ENCODE peak calls at places on chromosomes 11 and 22, in eight cellular contexts. Q is sigmoid colon; F is heart right ventricle; O is astrocyte; Z is neural progenitor cell; U is H1; D is body of pancreas; I is CD4-positive, CD25-positive, alpha-beta regulatory T cell. P is an unnamed sample. For H3K9me3 and H3K27me3, the result is how much of the 10 kb centered on the place peaks cover.

GRCh38 chr11:94400075-94400838 is 962 bp downstream of the GPR83 start:
- DNase-seq in Q (no peak), F (no peak), O (no peak), Z (no peak), U (no peak), D (no peak), I (no peak), P (no peak)

GRCh38 chr22:38699143-38699542 is 1.6 kb downstream of the JOSD1 start:
- DNase-seq in Q (peak), F (no peak), O (no peak), Z (no peak), U (no peak), D (no peak), I (no peak), P (no peak)

GRCh38 chr22:36417281-36417686 is 29.5 kb upstream of the MYH9 start:
- DNase-seq in Q (no peak), F (no peak), O (peak), Z (no peak), U (no peak), D (peak), I (no peak), P (no peak)

GRCh38 chr11:125123947-125124633 is 12.7 kb upstream of the TMEM218 start:
- DNase-seq in Q (no peak), F (peak), O (peak), Z (peak), U (no peak), D (peak), I (no peak), P (peak)

GRCh38 chr11:113410414-113411135 is 23.0 kb downstream of the ANKK1 start:
- DNase-seq in Q (no peak), F (no peak), O (no peak), Z (no peak), U (no peak), D (no peak), I (no peak), P (no peak)

GRCh38 chr11:76794371-76795284 is 11.5 kb downstream of the TSKU start:
- DNase-seq in Q (peak), F (no peak), O (no peak), Z (no peak), U (no peak), D (no peak), I (no peak), P (no peak)

GRCh38 chr11:63608353-63609345 is 5.6 kb downstream of the PLAAT3 start:
- DNase-seq in Q (peak), F (no peak), O (peak), Z (no peak), U (no peak), D (no peak), I (no peak), P (no peak)

GRCh38 chr11:94134651-94135512 is 6.2 kb downstream of the PANX1 start:
- DNase-seq in Q (peak), F (peak), O (peak), Z (no peak), U (no peak), D (peak), I (no peak), P (no peak)

GRCh38 chr11:115548878-115549528 is 44.8 kb upstream of the CADM1 start:
- DNase-seq in Q (no peak), F (no peak), O (no peak), Z (peak), U (peak), D (peak), I (no peak), P (no peak)

GRCh38 chr11:931385-931784 is 5.7 kb downstream of the AP2A2 start:
- DNase-seq in Q (no peak), F (no peak), O (no peak), Z (no peak), U (no peak), D (no peak), I (no peak), P (no peak)

GRCh38 chr11:10324474-10324873 is 19.6 kb downstream of the ADM start:
- DNase-seq in Q (no peak), F (no peak), O (no peak), Z (no peak), U (no peak), D (no peak), I (no peak), P (no peak)

GRCh38 chr11:5689551-5689983 is at the start of gene TRIM22:
- DNase-seq in Q (no peak), F (peak), O (peak), Z (peak), U (peak), D (peak), I (peak), P (no peak)

GRCh38 chr11:8081591-8082021 is 595 bp downstream of the TUB start:
- DNase-seq in Q (no peak), F (no peak), O (no peak), Z (peak), U (no peak), D (no peak), I (no peak), P (no peak)

GRCh38 chr11:14974021-14974698 is 2.0 kb upstream of the CALCA start:
- DNase-seq in Q (no peak), F (no peak), O (no peak), Z (peak), U (no peak), D (no peak), I (no peak), P (no peak)

GRCh38 chr11:86818466-86819282 is 18.3 kb downstream of the PRSS23 start:
- DNase-seq in Q (no peak), F (peak), O (peak), Z (peak), U (no peak), D (peak), I (no peak), P (no peak)

GRCh38 chr11:70397336-70397982 is 870 bp upstream of the CTTN start:
- DNase-seq in Q (no peak), F (no peak), O (peak), Z (peak), U (no peak), D (peak), I (no peak), P (no peak)

GRCh38 chr22:20618488-20618887 is 111.1 kb downstream of the MED15 start:
- DNase-seq in Q (no peak), F (no peak), O (no peak), Z (no peak), U (no peak), D (no peak), I (no peak), P (no peak)

GRCh38 chr11:78224906-78225420 is 36.2 kb downstream of the USP35 start:
- DNase-seq in Q (no peak), F (no peak), O (no peak), Z (no peak), U (no peak), D (no peak), I (no peak), P (no peak)

GRCh38 chr11:44017443-44018126 is 30.2 kb upstream of the ACCSL start:
- DNase-seq in Q (no peak), F (no peak), O (no peak), Z (no peak), U (no peak), D (peak), I (no peak), P (no peak)

GRCh38 chr22:39883057-39883456 is 10.5 kb downstream of the ENTHD1 start:
- DNase-seq in Q (no peak), F (no peak), O (no peak), Z (no peak), U (no peak), D (no peak), I (no peak), P (no peak)

GRCh38 chr11:91921974-91922373 is 302.6 kb upstream of the FAT3 start:
- DNase-seq in Q (no peak), F (no peak), O (peak), Z (no peak), U (no peak), D (no peak), I (no peak), P (no peak)

GRCh38 chr11:86230196-86230813 is 14.2 kb upstream of the EED start:
- DNase-seq in Q (no peak), F (no peak), O (no peak), Z (no peak), U (no peak), D (no peak), I (no peak), P (no peak)

GRCh38 chr11:12258451-12258850 is 118.9 kb upstream of the PARVA start:
- DNase-seq in Q (no peak), F (no peak), O (peak), Z (no peak), U (no peak), D (no peak), I (no peak), P (no peak)

GRCh38 chr11:109971184-109971523 is 122.0 kb upstream of the ZC3H12C start:
- DNase-seq in Q (no peak), F (peak), O (peak), Z (peak), U (no peak), D (peak), I (no peak), P (no peak)

GRCh38 chr11:7639643-7640025 is 33.7 kb downstream of the CYB5R2 start:
- DNase-seq in Q (no peak), F (no peak), O (no peak), Z (no peak), U (no peak), D (peak), I (no peak), P (peak)

GRCh38 chr22:30609260-30610185 is 2.5 kb downstream of the TCN2 start:
- DNase-seq in Q (peak), F (peak), O (peak), Z (no peak), U (no peak), D (peak), I (no peak), P (no peak)

GRCh38 chr11:29343465-29344333 is 673.1 kb downstream of the KCNA4 start:
- DNase-seq in Q (no peak), F (peak), O (no peak), Z (peak), U (no peak), D (peak), I (no peak), P (peak)

GRCh38 chr11:76576166-76576565 is 94.4 kb downstream of the LRRC32 start:
- DNase-seq in Q (no peak), F (no peak), O (no peak), Z (no peak), U (no peak), D (no peak), I (no peak), P (no peak)

GRCh38 chr22:32205974-32206773 is 1.3 kb upstream of the RFPL2 start:
- DNase-seq in Q (no peak), F (no peak), O (no peak), Z (peak), U (no peak), D (no peak), I (no peak), P (no peak)

GRCh38 chr22:46650078-46650810 is 30.1 kb downstream of the GRAMD4 start:
- DNase-seq in Q (no peak), F (no peak), O (no peak), Z (no peak), U (no peak), D (no peak), I (no peak), P (no peak)

GRCh38 chr22:22565991-22566390 is 6.9 kb upstream of the PRAME start:
- DNase-seq in Q (no peak), F (no peak), O (no peak), Z (no peak), U (no peak), D (no peak), I (no peak), P (no peak)

GRCh38 chr11:17275376-17276235 is 933 bp upstream of the NUCB2 start:
- DNase-seq in Q (no peak), F (no peak), O (no peak), Z (no peak), U (no peak), D (no peak), I (no peak), P (no peak)

DNA sequence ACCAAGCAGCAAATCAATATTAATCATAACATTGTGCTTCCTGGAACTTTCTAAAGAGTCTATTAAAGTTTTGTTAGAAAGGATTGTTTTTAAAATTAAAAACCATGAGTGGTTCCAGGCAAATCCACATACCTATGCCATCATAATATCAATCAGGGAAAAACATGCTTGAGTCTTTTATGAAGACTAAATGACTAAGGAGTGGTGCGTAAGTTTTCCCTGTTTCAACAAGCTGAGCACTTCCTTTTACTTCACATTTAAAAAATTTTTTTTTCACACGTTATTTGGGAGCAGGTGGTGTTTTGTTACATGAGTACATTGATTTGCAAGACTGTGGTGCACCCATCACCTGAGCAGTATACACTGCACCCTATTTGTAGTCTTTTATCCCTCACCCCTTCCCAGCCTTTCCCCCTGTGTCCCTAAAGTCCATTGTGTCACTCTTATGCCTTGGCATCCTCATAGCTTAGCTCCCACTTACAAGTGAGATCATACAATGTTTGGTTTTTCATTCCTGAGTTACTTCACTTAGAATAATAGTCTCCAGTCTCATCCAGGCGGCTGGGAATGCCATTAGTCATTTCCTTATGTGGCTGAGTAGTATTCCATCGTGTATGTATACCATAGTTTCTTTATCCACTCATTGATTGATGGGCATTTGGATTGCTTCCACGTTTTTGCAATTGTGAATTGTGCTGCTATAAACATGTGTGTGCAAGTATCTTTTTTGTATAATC is 1190.3 kb upstream of the RAG2 start:
- DNase-seq in Q (no peak), F (no peak), O (peak), Z (no peak), U (no peak), D (no peak), I (no peak), P (no peak)
- H3K9me3 ChIP-seq in Q (under half), F (under half), O (under half), Z (under half), U (under half), D (under half), I (under half), P (under half)

DNA sequence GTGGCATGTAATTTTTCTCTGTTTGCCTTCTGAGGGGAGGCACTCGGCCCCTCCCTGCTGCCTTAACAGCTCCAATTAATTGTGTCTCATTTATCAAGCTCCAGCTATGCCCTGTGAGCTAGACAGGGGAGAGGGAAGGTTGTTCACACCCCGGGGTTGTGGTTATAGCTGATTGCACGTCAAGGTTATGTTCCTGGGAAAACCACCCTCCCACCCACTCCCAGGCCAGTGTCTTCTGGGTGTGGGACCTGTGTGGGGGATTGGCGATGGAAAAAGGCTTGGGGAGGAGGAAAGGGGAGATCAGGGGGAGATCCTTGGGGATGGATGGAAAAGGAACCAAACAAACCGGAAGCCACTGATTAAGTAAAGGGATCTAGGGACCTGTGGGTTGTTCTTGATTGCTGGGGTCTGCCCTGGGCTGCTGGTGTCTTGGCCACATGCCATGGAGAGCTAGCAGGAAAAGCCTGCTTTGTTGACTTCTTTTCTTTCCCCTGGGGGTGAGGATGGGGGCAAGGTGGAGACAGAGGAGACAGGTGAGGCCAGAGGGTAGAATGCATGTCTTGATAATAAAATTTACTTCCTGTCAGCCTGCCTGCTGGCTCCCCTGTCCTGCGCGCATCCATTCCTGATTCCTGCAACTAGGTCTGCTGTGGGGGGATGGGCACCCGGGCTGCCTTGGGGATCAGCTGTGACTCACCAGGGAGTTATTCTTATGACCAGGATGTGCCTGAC is 13.5 kb upstream of the SORL1-AS1 start:
- DNase-seq in Q (peak), F (peak), O (peak), Z (peak), U (peak), D (peak), I (peak), P (peak)
- H3K27me3 ChIP-seq in Q (under half), F (under half), O (under half), Z (under half), U (under half), D (under half), I (under half), P (under half)

DNA sequence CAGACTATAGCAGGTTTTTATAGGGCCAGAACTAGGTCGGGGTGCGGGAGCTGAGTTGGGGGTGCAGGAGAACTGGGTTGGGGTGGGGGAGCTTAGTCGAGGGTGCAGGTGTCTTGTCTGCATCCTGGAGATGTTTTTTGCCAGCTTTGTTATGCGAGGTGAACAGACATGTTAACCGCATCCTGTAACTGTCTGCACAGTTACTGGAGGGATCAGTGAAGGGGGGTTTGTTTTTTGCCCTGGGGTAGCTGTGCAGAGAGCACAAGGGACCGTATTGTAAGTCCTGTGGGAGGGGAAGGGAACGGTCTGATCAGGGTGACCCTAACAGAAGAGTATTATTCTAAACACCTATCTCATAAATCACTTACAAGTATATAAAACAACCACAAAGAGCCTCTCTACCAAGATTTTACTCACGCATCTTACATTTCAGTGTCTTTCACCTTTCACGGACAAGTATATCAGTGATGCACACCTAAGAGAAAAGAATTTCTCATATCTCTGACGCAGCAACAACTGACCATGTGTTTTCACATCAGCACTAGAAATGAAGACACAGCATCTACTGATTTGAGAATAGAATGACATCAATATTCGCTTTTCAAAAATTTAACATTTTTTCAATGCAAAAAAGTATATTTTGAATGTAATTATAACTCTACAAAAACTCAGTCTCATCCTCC is 20.8 kb downstream of the ZNF195 start:
- DNase-seq in Q (no peak), F (no peak), O (no peak), Z (no peak), U (no peak), D (no peak), I (no peak), P (no peak)
- H3K9me3 ChIP-seq in Q (under half), F (half or more), O (half or more), Z (under half), U (half or more), D (under half), I (half or more), P (half or more)

GRCh38 chr22:47713880-47714452 is 951.5 kb downstream of the TBC1D22A start:
- DNase-seq in Q (no peak), F (no peak), O (no peak), Z (peak), U (no peak), D (no peak), I (no peak), P (no peak)
- H3K27me3 ChIP-seq in Q (under half), F (under half), O (under half), Z (under half), U (under half), D (under half), I (under half), P (under half)

DNA sequence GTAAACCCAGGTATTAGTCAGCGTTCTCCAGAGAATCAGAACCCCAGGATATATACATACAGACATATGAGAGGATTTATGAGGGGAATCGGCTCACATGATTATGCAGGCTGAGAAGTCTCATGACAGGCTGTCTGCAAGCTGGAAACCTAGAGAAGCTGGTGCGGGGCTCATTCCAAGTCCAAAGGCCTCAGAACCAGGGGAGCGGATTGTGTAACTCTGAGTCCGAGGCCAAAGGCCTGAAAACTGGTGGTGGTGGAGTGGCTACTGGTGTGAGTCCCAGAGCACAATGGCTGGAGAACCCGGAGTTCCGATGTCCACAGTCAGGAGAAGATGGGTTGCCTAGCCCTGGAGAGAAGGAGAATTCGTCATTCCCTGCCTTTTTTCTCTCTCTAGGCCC is 29.7 kb upstream of the CD81 start:
- DNase-seq in Q (no peak), F (no peak), O (no peak), Z (no peak), U (no peak), D (no peak), I (no peak), P (no peak)
- H3K9me3 ChIP-seq in Q (under half), F (under half), O (under half), Z (under half), U (under half), D (under half), I (under half), P (under half)

GRCh38 chr22:17086301-17086700 is 1.5 kb downstream of the IL17RA start:
- DNase-seq in Q (peak), F (no peak), O (no peak), Z (no peak), U (no peak), D (no peak), I (no peak), P (no peak)
- H3K27me3 ChIP-seq in Q (under half), F (under half), O (under half), Z (under half), U (under half), D (under half), I (under half), P (under half)

GRCh38 chr11:74543991-74544390 is 48.4 kb upstream of the POLD3 start:
- DNase-seq in Q (no peak), F (no peak), O (no peak), Z (no peak), U (no peak), D (peak), I (no peak), P (no peak)
- H3K9me3 ChIP-seq in Q (under half), F (under half), O (under half), Z (under half), U (under half), D (under half), I (under half), P (under half)

GRCh38 chr11:46108752-46109151 is 12.5 kb downstream of the PHF21A start:
- DNase-seq in Q (no peak), F (no peak), O (no peak), Z (no peak), U (no peak), D (no peak), I (no peak), P (no peak)

GRCh38 chr11:46107408-46107718 is 13.9 kb downstream of the PHF21A start:
- DNase-seq in Q (no peak), F (no peak), O (no peak), Z (no peak), U (no peak), D (no peak), I (no peak), P (no peak)

GRCh38 chr11:46105902-46106301 is 15.4 kb downstream of the PHF21A start:
- DNase-seq in Q (no peak), F (no peak), O (no peak), Z (no peak), U (no peak), D (no peak), I (no peak), P (no peak)

GRCh38 chr11:46106530-46107407 is 14.5 kb downstream of the PHF21A start:
- DNase-seq in Q (no peak), F (no peak), O (no peak), Z (peak), U (no peak), D (no peak), I (no peak), P (no peak)

GRCh38 chr11:46107780-46108179 is 13.5 kb downstream of the PHF21A start:
- DNase-seq in Q (no peak), F (no peak), O (no peak), Z (no peak), U (no peak), D (no peak), I (no peak), P (no peak)
- H3K27me3 ChIP-seq in Q (under half), F (under half), O (under half), Z (under half), U (under half), D (under half), I (under half), P (under half)

P was measured in WERI-Rb-1.